ENCODE peak calls at places on chromosomes 3 and 15, in ten cellular contexts. K, I, Q, S, Y, E, Z, X, U and F are unnamed samples.

GRCh38 chr15:26580943-26581342 is 191.9 kb downstream of the GABRB3 start:
- DNase-seq in K (no peak), I (no peak), Q (no peak), S (no peak), Y (no peak), E (no peak), Z (no peak), X (no peak), U (no peak), F (no peak)

GRCh38 chr3:24958910-24959447 is 464.3 kb upstream of the THRB start:
- DNase-seq in K (no peak), I (no peak), Q (no peak), S (no peak), Y (no peak), E (no peak), Z (no peak), X (no peak), U (no peak), F (no peak)

GRCh38 chr3:147472846-147473245 is 63.7 kb downstream of the ZIC1 start:
- DNase-seq in K (no peak), I (no peak), Q (no peak), S (no peak), Y (no peak), E (no peak), Z (no peak), X (no peak), U (no peak), F (no peak)

GRCh38 chr3:120555661-120556509 is 40.3 kb upstream of the NDUFB4 start:
- DNase-seq in K (no peak), I (no peak), Q (peak), S (peak), Y (no peak), E (peak), Z (no peak), X (no peak), U (no peak), F (no peak)

GRCh38 chr3:25047058-25047457 is 381.0 kb upstream of the RARB start:
- DNase-seq in K (no peak), I (no peak), Q (no peak), S (no peak), Y (peak), E (peak), Z (no peak), X (no peak), U (no peak), F (no peak)

GRCh38 chr3:21158801-21159564 is 592.0 kb downstream of the ZNF385D start:
- DNase-seq in K (no peak), I (no peak), Q (no peak), S (no peak), Y (peak), E (peak), Z (no peak), X (no peak), U (no peak), F (no peak)

GRCh38 chr3:143608966-143609365 is 239.3 kb downstream of the SLC9A9 start:
- DNase-seq in K (no peak), I (no peak), Q (no peak), S (no peak), Y (peak), E (peak), Z (no peak), X (no peak), U (no peak), F (no peak)

GRCh38 chr3:187630421-187630820 is 39.8 kb downstream of the SST start:
- DNase-seq in K (no peak), I (no peak), Q (no peak), S (no peak), Y (no peak), E (no peak), Z (no peak), X (no peak), U (no peak), F (no peak)

GRCh38 chr3:21043139-21043538 is 707.9 kb downstream of the ZNF385D start:
- DNase-seq in K (no peak), I (no peak), Q (no peak), S (no peak), Y (no peak), E (no peak), Z (no peak), X (no peak), U (no peak), F (no peak)

GRCh38 chr15:71780349-71780976 is 29.9 kb upstream of the NR2E3 start:
- DNase-seq in K (peak), I (no peak), Q (no peak), S (no peak), Y (peak), E (peak), Z (peak), X (peak), U (no peak), F (no peak)

GRCh38 chr3:29065211-29065785 is 215.6 kb upstream of the RBMS3 start:
- DNase-seq in K (peak), I (no peak), Q (peak), S (peak), Y (peak), E (peak), Z (no peak), X (peak), U (peak), F (peak)

GRCh38 chr15:85592148-85592547 is 202.6 kb downstream of the KLHL25 start:
- DNase-seq in K (no peak), I (no peak), Q (no peak), S (no peak), Y (peak), E (peak), Z (no peak), X (no peak), U (no peak), F (no peak)

GRCh38 chr15:29132786-29133185 is 136.8 kb downstream of the NSMCE3 start:
- DNase-seq in K (no peak), I (peak), Q (no peak), S (no peak), Y (no peak), E (no peak), Z (no peak), X (no peak), U (no peak), F (no peak)

GRCh38 chr15:75455424-75455981 is 4.0 kb upstream of the SIN3A start:
- DNase-seq in K (peak), I (peak), Q (peak), S (peak), Y (peak), E (peak), Z (peak), X (peak), U (peak), F (peak)

GRCh38 chr15:65377105-65377975 is 462 bp downstream of the IGDCC3 start:
- DNase-seq in K (no peak), I (no peak), Q (no peak), S (peak), Y (peak), E (peak), Z (peak), X (peak), U (no peak), F (no peak)

GRCh38 chr15:63598467-63599400 is 1.5 kb downstream of the FBXL22 start:
- DNase-seq in K (peak), I (no peak), Q (peak), S (no peak), Y (peak), E (peak), Z (peak), X (no peak), U (no peak), F (no peak)

GRCh38 chr15:41969851-41970431 is 2.4 kb downstream of the EHD4 start:
- DNase-seq in K (no peak), I (peak), Q (peak), S (no peak), Y (no peak), E (no peak), Z (no peak), X (no peak), U (no peak), F (no peak)

GRCh38 chr15:37101634-37102314 is 1.4 kb upstream of the MEIS2 start:
- DNase-seq in K (peak), I (peak), Q (peak), S (peak), Y (peak), E (peak), Z (peak), X (peak), U (no peak), F (peak)

GRCh38 chr3:186361612-186362408 is at the start of gene DGKG:
- DNase-seq in K (no peak), I (peak), Q (peak), S (peak), Y (no peak), E (peak), Z (peak), X (peak), U (no peak), F (peak)

GRCh38 chr15:22735781-22736180 is 50.7 kb upstream of the NIPA1 start:
- DNase-seq in K (no peak), I (no peak), Q (no peak), S (no peak), Y (peak), E (peak), Z (no peak), X (no peak), U (no peak), F (no peak)

GRCh38 chr15:58438956-58439355 is 7.2 kb downstream of the LIPC start:
- DNase-seq in K (no peak), I (no peak), Q (no peak), S (no peak), Y (peak), E (peak), Z (peak), X (peak), U (peak), F (no peak)

GRCh38 chr15:55800216-55800615 is 57.3 kb upstream of the PRTG start:
- DNase-seq in K (no peak), I (no peak), Q (no peak), S (no peak), Y (no peak), E (no peak), Z (no peak), X (no peak), U (no peak), F (no peak)

GRCh38 chr3:21484323-21485154 is 266.5 kb downstream of the ZNF385D start:
- DNase-seq in K (peak), I (no peak), Q (peak), S (peak), Y (peak), E (peak), Z (peak), X (peak), U (peak), F (no peak)

GRCh38 chr15:43903864-43904290 is 77.1 kb downstream of the WDR76 start:
- DNase-seq in K (peak), I (no peak), Q (peak), S (no peak), Y (peak), E (peak), Z (peak), X (peak), U (peak), F (peak)

GRCh38 chr3:177960722-177961121 is 575.5 kb upstream of the KCNMB2 start:
- DNase-seq in K (no peak), I (no peak), Q (no peak), S (no peak), Y (no peak), E (no peak), Z (peak), X (no peak), U (no peak), F (no peak)

DNA sequence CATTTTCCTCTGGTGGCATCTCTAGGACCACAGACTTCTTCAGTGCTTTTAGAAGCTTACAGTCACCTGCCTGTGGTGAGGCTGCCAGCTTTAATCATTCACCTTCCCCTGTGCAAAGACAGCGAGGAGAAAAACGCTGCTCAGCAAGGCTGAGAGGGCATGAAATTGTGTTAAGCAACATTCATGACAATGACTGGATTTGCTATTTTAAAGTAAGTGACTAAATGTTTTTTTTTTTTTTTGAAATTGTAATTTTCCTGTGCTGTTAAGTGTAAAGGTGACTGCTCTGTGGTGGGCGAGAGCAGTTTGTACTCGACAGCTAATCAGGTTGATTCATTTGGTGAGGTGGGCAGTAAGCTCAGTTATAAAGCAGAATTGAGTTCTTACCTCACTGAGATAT is 240.4 kb downstream of the NSUN3 start:
- DNase-seq in K (no peak), I (no peak), Q (no peak), S (no peak), Y (no peak), E (no peak), Z (no peak), X (no peak), U (no peak), F (no peak)
- H3K27ac ChIP-seq in K (no peak), I (no peak), Q (no peak), S (no peak), Y (no peak), E (no peak), Z (no peak), X (no peak), U (no peak), F (no peak)

DNA sequence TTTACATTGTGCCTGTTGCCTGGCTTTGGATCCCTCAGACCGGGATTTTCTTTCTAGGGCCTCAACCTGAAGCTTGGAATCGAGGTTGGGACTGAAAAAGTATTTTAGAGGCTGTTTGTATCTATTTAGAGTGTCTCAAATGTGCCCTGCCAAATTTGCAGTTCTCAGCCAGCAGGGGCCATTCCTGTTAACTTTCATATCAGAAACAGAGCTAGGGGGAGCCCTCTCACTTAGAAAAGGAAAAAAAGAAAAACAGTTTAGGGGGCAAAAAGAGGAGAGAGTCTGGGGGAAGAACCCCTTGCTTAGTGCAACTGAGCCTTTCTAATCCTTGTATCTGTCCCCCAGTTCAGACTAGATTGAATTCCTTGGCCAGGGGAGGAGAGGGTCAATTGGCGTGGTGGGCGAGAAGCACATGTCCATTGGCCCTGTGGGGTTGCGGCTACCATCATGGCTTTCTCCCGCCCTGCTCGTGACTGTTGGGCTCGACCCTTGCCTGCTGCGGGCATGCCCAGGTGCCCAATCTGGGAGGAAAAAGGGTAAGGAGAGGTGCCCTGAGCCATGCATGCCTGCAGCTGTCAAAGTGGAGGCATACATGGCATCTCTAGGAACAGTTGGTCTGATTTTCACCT is 101.6 kb downstream of the CFAP44 start:
- DNase-seq in K (no peak), I (no peak), Q (no peak), S (no peak), Y (no peak), E (no peak), Z (no peak), X (peak), U (no peak), F (no peak)
- TF ChIP-seq CTCF in K (no peak), I (no peak), Q (no peak), S (no peak), Y (no peak), E (peak), Z (no peak), X (peak), U (peak), F (no peak)

GRCh38 chr3:150083653-150084037 is 113.0 kb upstream of the PFN2 start:
- DNase-seq in K (peak), I (no peak), Q (no peak), S (no peak), Y (peak), E (peak), Z (no peak), X (no peak), U (no peak), F (no peak)
- H3K27ac ChIP-seq in K (peak), I (no peak), Q (no peak), S (peak), Y (peak), E (no peak), Z (no peak), X (no peak), U (peak), F (no peak)

GRCh38 chr3:194369522-194370279 is at the start of gene LRRC15:
- DNase-seq in K (no peak), I (no peak), Q (peak), S (peak), Y (peak), E (peak), Z (peak), X (peak), U (no peak), F (no peak)
- TF ChIP-seq CTCF in K (no peak), I (no peak), Q (no peak), S (no peak), Y (no peak), E (no peak), Z (peak), X (peak), U (no peak), F (no peak)

GRCh38 chr15:73648027-73648295 is 14.8 kb upstream of the NPTN start:
- DNase-seq in K (no peak), I (no peak), Q (no peak), S (no peak), Y (no peak), E (no peak), Z (no peak), X (no peak), U (no peak), F (no peak)
- H3K27ac ChIP-seq in K (no peak), I (no peak), Q (no peak), S (no peak), Y (no peak), E (no peak), Z (no peak), X (no peak), U (no peak), F (no peak)

GRCh38 chr15:67840747-67841634 is 1.1 kb upstream of the RNU6-1 start:
- DNase-seq in K (no peak), I (peak), Q (no peak), S (no peak), Y (peak), E (peak), Z (peak), X (no peak), U (no peak), F (no peak)
- TF ChIP-seq CTCF in K (no peak), I (no peak), Q (no peak), S (no peak), Y (no peak), E (no peak), Z (no peak), X (no peak), U (no peak), F (no peak)

GRCh38 chr3:62607287-62608029 is 234.1 kb upstream of the FEZF2 start:
- DNase-seq in K (no peak), I (no peak), Q (peak), S (no peak), Y (peak), E (peak), Z (no peak), X (no peak), U (no peak), F (peak)
- H3K27ac ChIP-seq in K (no peak), I (no peak), Q (no peak), S (no peak), Y (peak), E (no peak), Z (no peak), X (no peak), U (no peak), F (no peak)

DNA sequence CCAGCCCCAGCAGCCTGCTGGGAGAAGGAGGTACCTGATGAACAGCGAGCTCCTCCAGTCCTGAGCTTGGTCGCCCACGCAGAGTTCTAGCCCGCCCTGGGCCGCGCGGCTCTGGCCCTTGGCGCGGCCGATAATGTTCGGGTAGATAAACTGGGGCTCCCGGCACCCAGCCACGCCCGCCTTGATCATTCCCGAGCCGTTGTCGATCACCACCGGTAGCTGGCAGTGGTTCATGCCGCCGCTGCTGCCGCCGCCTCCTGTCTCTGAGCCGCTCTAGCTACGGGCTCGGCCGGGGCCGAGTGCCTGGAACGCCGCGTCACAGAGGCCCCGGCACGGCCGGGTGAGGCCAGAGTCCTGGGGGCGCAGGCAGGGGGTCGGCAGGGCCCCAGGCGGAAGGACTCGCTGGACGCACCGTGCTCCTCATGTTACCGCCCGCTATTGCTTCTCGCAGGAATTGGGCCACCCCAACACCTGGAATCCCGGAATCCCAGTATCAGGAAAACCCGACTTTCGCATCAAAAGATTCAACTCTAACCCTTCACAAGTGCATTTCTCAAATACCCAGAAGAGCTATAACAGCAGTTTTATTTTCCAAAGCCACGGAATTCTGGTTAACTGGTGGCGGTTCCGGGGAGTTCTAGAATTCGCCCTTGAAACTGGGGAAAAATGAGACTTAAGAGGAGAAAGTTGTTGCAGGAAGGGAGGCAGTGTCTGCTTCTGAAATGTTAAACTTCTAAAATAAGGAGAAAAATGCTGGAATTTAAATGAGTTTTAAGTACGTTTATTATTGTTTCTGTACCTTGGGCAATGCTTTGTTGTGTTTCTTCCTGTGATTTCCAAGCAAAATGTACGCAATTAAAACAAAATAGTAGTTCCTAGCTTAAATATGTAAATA is at the start of gene ACTRT3:
- DNase-seq in K (peak), I (peak), Q (peak), S (peak), Y (peak), E (peak), Z (no peak), X (peak), U (no peak), F (peak)
- TF ChIP-seq CTCF in K (no peak), I (no peak), Q (no peak), S (no peak), Y (no peak), E (no peak), Z (no peak), X (no peak), U (no peak), F (no peak)

GRCh38 chr3:56764904-56765445 is 36.8 kb downstream of the ARHGEF3 start:
- DNase-seq in K (no peak), I (no peak), Q (no peak), S (no peak), Y (no peak), E (no peak), Z (no peak), X (no peak), U (no peak), F (no peak)
- H3K27ac ChIP-seq in K (peak), I (no peak), Q (no peak), S (no peak), Y (no peak), E (no peak), Z (no peak), X (no peak), U (no peak), F (no peak)